ENCODE peak calls at places on chromosomes 5 and 9, in four cellular contexts. S, C, O and D are unnamed samples.

GRCh38 chr9:18543406-18543965 is 69.5 kb downstream of the ADAMTSL1 start:
- DNase-seq in S (no peak), C (peak; percentile 86), O (no peak), D (no peak)

GRCh38 chr5:94968507-94969095 is 316.3 kb downstream of the MCTP1 start:
- DNase-seq in S (peak; percentile 34), C (peak; percentile 69), O (no peak), D (peak; percentile 87)

GRCh38 chr5:161676109-161676508 is 9.4 kb upstream of the GABRA6 start:
- DNase-seq in S (peak; percentile 7), C (no peak), O (no peak), D (peak; percentile 43)

GRCh38 chr5:125894383-125894782 is 528.8 kb upstream of the GRAMD2B start:
- DNase-seq in S (no peak), C (no peak), O (no peak), D (no peak)

GRCh38 chr9:118104385-118104784 is 400.2 kb downstream of the TLR4 start:
- DNase-seq in S (no peak), C (no peak), O (no peak), D (no peak)

GRCh38 chr9:12922209-12922914 is 147.5 kb downstream of the LURAP1L start:
- DNase-seq in S (no peak), C (peak; percentile 54), O (no peak), D (peak; percentile 27)

GRCh38 chr9:33452828-33453271 is 5.5 kb upstream of the AQP3 start:
- DNase-seq in S (peak; percentile 68), C (peak; percentile 60), O (peak; percentile 16), D (peak; percentile 74)

GRCh38 chr5:91407204-91407603 is 24.1 kb upstream of the ARRDC3 start:
- DNase-seq in S (no peak), C (no peak), O (no peak), D (no peak)

GRCh38 chr5:55880453-55880852 is 29.3 kb downstream of the IL31RA start:
- DNase-seq in S (no peak), C (no peak), O (no peak), D (no peak)

GRCh38 chr9:133656211-133657119 is 20.3 kb downstream of the DBH start:
- DNase-seq in S (no peak), C (no peak), O (no peak), D (no peak)

GRCh38 chr5:82735160-82735789 is 341.9 kb downstream of the TMEM167A start:
- DNase-seq in S (no peak), C (no peak), O (no peak), D (peak; percentile 95)

GRCh38 chr9:78714591-78714990 is 417.7 kb downstream of the PSAT1 start:
- DNase-seq in S (no peak), C (peak; percentile 59), O (no peak), D (no peak)

GRCh38 chr5:154215531-154215930 is 25.0 kb downstream of the GALNT10 start:
- DNase-seq in S (no peak), C (no peak), O (no peak), D (no peak)

GRCh38 chr9:20823051-20823450 is 139.0 kb downstream of the FOCAD start:
- DNase-seq in S (no peak), C (peak; percentile 81), O (no peak), D (no peak)

GRCh38 chr5:82480331-82480730 is 202.2 kb upstream of the RPS23 start:
- DNase-seq in S (no peak), C (peak; percentile 51), O (no peak), D (no peak)

GRCh38 chr5:52952483-52952882 is 36.7 kb upstream of the ITGA2 start:
- DNase-seq in S (no peak), C (no peak), O (no peak), D (no peak)

GRCh38 chr5:32109236-32109635 is 64.9 kb downstream of the GOLPH3 start:
- DNase-seq in S (no peak), C (peak; percentile 71), O (no peak), D (no peak)

GRCh38 chr5:14775857-14776256 is 95.7 kb downstream of the ANKH start:
- DNase-seq in S (no peak), C (peak; percentile 18), O (no peak), D (no peak)

GRCh38 chr5:134463991-134464760 is 52.5 kb upstream of the CDKN2AIPNL start:
- DNase-seq in S (no peak), C (no peak), O (no peak), D (no peak)

GRCh38 chr9:108153391-108153790 is 663.8 kb upstream of the KLF4 start:
- DNase-seq in S (no peak), C (no peak), O (no peak), D (peak; percentile 27)

GRCh38 chr9:38336341-38336740 is 56.2 kb upstream of the ALDH1B1 start:
- DNase-seq in S (no peak), C (no peak), O (no peak), D (no peak)

GRCh38 chr5:110441035-110441434 is 285.4 kb downstream of the TMEM232 start:
- DNase-seq in S (peak; percentile 10), C (peak; percentile 58), O (no peak), D (peak; percentile 75)

GRCh38 chr9:30349526-30350513 is 2034.6 kb upstream of the ACO1 start:
- DNase-seq in S (no peak), C (no peak), O (no peak), D (no peak)

GRCh38 chr9:130445268-130445983 is 665 bp downstream of the ASS1 start:
- DNase-seq in S (no peak), C (peak; percentile 72), O (no peak), D (no peak)

GRCh38 chr9:34127035-34127948 is 794 bp upstream of the DCAF12 start:
- DNase-seq in S (no peak), C (no peak), O (no peak), D (no peak)